ENCODE peak calls at places on chromosomes 11 and 22, in eight cellular contexts. Z, T, X, F, G, L, U and W are unnamed samples.

GRCh38 chr22:23072035-23072910 is 2.0 kb downstream of the GNAZ start:
- DNase-seq in U (no peak), L (no peak), G (no peak), Z (no peak), F (peak; percentile 6), X (no peak), T (no peak), W (no peak)

GRCh38 chr11:45053736-45054446 is 92.5 kb upstream of the PRDM11 start:
- DNase-seq in G (no peak), T (no peak), L (no peak), F (no peak), X (no peak), U (no peak), Z (no peak), W (no peak)

GRCh38 chr11:29333993-29334780 is 682.6 kb downstream of the KCNA4 start:
- DNase-seq in L (peak; percentile 23), F (peak; percentile 77), Z (peak; percentile 56), X (peak; percentile 29), T (peak; percentile 55), U (peak; percentile 27), G (peak; percentile 70), W (peak; percentile 38)

GRCh38 chr11:127993788-127994187 is 593.6 kb downstream of the ETS1 start:
- DNase-seq in X (no peak), U (no peak), Z (peak; percentile 10), L (no peak), T (no peak), F (no peak), G (no peak), W (no peak)

GRCh38 chr11:97977726-97978125 is 1043.0 kb upstream of the CNTN5 start:
- DNase-seq in G (no peak), U (no peak), L (no peak), T (no peak), Z (no peak), F (no peak), X (no peak), W (no peak)

GRCh38 chr11:128085276-128085675 is 502.1 kb downstream of the ETS1 start:
- DNase-seq in U (no peak), X (no peak), L (no peak), T (no peak), F (no peak), G (no peak), Z (no peak), W (no peak)

GRCh38 chr11:128568166-128568778 is 19.1 kb downstream of the ETS1 start:
- DNase-seq in T (no peak), G (no peak), F (no peak), L (no peak), U (no peak), Z (no peak), X (no peak), W (no peak)

GRCh38 chr11:124886978-124887666 is 10.5 kb downstream of the ROBO4 start:
- DNase-seq in X (no peak), L (peak; percentile 21), T (no peak), F (no peak), U (no peak), G (no peak), Z (no peak), W (no peak)

GRCh38 chr11:132228756-132229325 is 858.4 kb downstream of the NTM start:
- DNase-seq in Z (no peak), L (no peak), T (no peak), G (no peak), U (no peak), X (no peak), F (peak; percentile 23), W (no peak)

GRCh38 chr11:113331436-113331835 is 17.1 kb downstream of the TTC12 start:
- DNase-seq in T (no peak), Z (peak; percentile 50), L (peak; percentile 21), U (no peak), G (no peak), X (no peak), F (no peak), W (no peak)

GRCh38 chr11:1852885-1853284 is at the start of gene LSP1:
- DNase-seq in U (peak; percentile 96), X (no peak), T (no peak), G (no peak), Z (no peak), F (no peak), L (no peak), W (peak; percentile 88)

GRCh38 chr11:114569781-114570180 is 10.1 kb upstream of the NXPE1 start:
- DNase-seq in Z (no peak), U (no peak), F (no peak), X (no peak), G (peak; percentile 4), T (peak; percentile 26), L (no peak), W (no peak)

GRCh38 chr22:47615051-47615450 is 852.6 kb downstream of the TBC1D22A start:
- DNase-seq in Z (no peak), X (no peak), G (no peak), F (no peak), T (no peak), L (no peak), U (no peak), W (no peak)

DNA sequence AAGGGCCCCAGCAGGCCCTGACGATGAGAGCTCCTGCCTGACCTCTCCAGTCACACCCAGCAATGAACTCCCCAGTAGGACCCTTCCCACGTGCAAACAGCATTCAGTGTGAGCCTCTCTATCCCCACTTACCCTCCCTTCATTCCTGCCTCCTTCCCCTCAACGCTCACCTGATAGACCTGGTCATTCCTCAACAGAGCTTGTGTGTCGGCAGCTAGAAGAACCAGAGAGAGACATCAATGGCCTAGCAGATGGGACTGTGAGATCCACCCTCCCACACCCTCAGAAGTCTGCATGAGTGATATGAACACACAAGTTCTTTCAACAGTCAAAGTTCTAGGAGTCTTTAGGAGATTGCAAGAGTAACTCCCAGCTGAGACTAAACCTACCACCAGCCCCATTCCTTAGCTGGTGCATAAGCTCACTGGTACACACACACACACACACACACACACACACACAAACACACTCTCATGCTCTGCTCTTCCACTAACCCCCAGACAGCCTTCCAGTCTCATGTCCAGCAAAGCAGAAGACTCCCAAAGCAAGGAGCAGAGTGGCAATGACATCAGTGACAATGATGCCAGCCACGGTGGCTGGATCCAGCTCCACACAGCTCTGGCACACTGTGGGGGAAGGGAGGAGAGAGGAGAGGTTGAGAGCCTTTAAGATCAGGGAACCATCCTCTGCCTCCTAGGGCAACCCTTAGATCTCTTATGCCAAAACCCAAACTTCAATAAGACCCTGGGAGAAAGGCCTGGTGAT is 3.0 kb downstream of the CD3D start:
- DNase-seq in U (no peak), F (no peak), G (no peak), X (no peak), Z (no peak), T (no peak), L (no peak), W (no peak)
- H3K4me2 ChIP-seq in U (no peak overlapping the region), F (no peak overlapping the region), G (no peak overlapping the region), X (no peak overlapping the region), Z (no peak overlapping the region), T (no peak overlapping the region), L (no peak overlapping the region), W (no peak overlapping the region)

DNA sequence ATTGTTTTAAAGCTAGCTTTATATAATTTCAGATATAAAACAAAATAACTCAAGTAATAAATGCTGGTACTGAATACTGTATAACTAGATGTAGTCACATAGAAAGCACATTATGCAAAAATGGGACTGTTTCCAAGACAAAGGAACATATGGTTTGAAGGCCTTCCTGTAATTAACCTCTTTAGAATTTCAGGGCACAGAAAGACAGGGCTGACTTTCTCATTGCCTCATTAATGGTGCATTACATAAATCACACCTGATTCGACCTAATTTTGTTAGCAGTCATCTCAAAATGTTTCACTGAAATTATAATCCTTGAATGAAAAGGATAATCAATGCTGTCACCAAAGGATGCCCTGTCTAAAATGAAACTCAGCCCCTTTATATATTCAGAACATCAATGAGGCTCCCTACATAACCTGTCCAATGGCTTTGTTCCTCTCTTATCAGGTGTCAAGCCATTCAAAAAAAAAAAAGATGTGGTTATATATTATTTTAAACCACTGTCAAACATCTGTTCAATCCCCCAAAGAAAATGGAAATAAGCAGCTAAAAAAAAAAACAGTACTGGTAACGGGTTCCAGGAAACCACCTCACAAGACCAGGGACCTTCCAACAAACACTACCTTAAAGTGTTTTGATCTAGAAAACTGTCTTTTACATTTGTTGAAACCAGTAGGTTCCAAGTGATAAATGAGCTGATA is 77.4 kb downstream of the FAM168A start:
- DNase-seq in Z (no peak), X (no peak), G (no peak), T (no peak), L (peak; percentile 32), U (no peak), F (no peak), W (no peak)
- TF ChIP-seq EZH2phosphoT487 in Z (no peak), X (no peak), G (no peak), T (no peak), L (no peak), U (no peak), F (no peak), W (no peak)

GRCh38 chr11:111910637-111911562 is 670 bp downstream of the CRYAB start:
- DNase-seq in Z (no peak), G (no peak), X (no peak), F (peak; percentile 77), T (no peak), L (no peak), U (no peak), W (no peak)

GRCh38 chr11:111912535-111912934 is at the start of gene HSPB2:
- DNase-seq in X (no peak), U (no peak), Z (no peak), G (no peak), T (no peak), L (no peak), F (peak; percentile 50), W (no peak)

GRCh38 chr11:111913031-111913861 is 712 bp downstream of the HSPB2 start:
- DNase-seq in F (peak; percentile 53), U (no peak), Z (no peak), T (no peak), X (no peak), G (no peak), L (no peak), W (no peak)

GRCh38 chr11:111913997-111914396 is 1.5 kb downstream of the HSPB2 start:
- DNase-seq in G (peak; percentile 33), L (no peak), Z (no peak), X (no peak), F (peak; percentile 92), T (no peak), U (no peak), W (no peak)

GRCh38 chr11:111911563-111912401 is at the start of gene CRYAB:
- DNase-seq in U (no peak), F (peak; percentile 98), T (peak; percentile 88), Z (peak; percentile 34), X (no peak), L (no peak), G (peak; percentile 61), W (no peak)
- H2AFZ ChIP-seq in U (no peak within 1 kb of the TSS), F (peak within 1 kb of the TSS; percentile 68), T (peak within 1 kb of the TSS; percentile 18), Z (peak within 1 kb of the TSS; percentile 76), X (no peak within 1 kb of the TSS), L (peak within 1 kb of the TSS; percentile 46), G (peak within 1 kb of the TSS; percentile 69), W (no peak within 1 kb of the TSS)

DNA sequence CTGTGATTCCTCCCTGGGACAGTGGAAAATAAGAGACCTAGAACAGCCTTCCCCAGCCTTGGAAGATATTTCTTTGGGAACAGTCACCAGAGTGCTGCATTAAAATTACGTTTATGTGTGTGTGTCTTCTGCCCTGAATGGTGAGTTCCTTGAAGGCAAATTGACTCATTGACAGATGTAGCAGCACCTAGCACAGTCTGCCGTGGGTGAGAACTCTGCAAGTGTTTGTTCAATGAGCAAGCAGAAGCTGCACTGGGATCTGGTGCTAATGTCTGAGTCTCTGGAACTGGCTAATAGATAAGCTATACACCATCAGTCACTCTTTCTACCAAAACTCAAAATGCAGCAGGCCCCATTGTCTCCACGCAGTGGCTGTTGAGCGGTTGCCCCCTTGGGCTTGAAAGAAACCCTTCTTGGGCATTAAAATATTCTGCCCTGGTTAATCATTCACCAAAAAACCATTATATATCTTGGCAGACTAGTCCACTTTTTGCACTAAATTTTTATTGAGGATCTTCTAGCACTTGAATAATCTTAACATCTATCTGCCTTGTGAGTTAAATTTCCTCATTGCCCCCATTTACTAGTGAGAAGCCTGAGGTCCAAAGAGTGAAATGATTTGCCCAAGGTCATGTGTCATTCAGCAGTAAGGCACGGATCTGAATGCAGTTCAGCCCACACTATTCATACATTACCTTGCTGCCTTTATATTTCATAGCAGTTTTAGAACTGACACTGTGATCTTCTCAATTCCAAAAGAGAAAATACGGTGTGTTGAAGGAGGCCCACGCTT is 87.8 kb upstream of the GALNT18 start:
- DNase-seq in T (no peak), Z (no peak), F (no peak), L (no peak), G (peak; percentile 15), X (no peak), U (no peak), W (no peak)
- H3K4me2 ChIP-seq in T (no peak overlapping the region), Z (no peak overlapping the region), F (no peak overlapping the region), L (no peak overlapping the region), G (no peak overlapping the region), X (no peak overlapping the region), U (no peak overlapping the region), W (no peak overlapping the region)